ENCODE peak calls at places on chromosomes 4 and X, in six cellular contexts. One of them, this sample, is unnamed.
A peak's percentile ranks its signal among the peaks of the same experiment; 100 is the strongest.

GRCh38 chr4:86582453-86582852 is 11.7 kb upstream of the PTPN13 start:
- DNase-seq in choroid plexus epithelial cell: no peak
- DNase-seq in lung: no peak
- DNase-seq in HFFc6: no peak
- DNase-seq in CD8-positive, alpha-beta T cell: no peak
- DNase-seq in fibroblast of lung: peak; percentile 8
- DNase-seq in this sample: no peak

GRCh38 chr4:106681381-106681921 is 312.9 kb upstream of the GIMD1 start:
- DNase-seq in choroid plexus epithelial cell: no peak
- DNase-seq in lung: no peak
- DNase-seq in HFFc6: no peak
- DNase-seq in CD8-positive, alpha-beta T cell: no peak
- DNase-seq in fibroblast of lung: no peak
- DNase-seq in this sample: no peak

GRCh38 chr4:129362685-129363274 is 266.8 kb downstream of the C4orf33 start:
- DNase-seq in choroid plexus epithelial cell: peak; percentile 88
- DNase-seq in lung: no peak
- DNase-seq in HFFc6: peak; percentile 58
- DNase-seq in CD8-positive, alpha-beta T cell: no peak
- DNase-seq in fibroblast of lung: peak; percentile 81
- DNase-seq in this sample: peak; percentile 67

GRCh38 chr4:175412744-175413143 is 399.3 kb downstream of the GPM6A start:
- DNase-seq in choroid plexus epithelial cell: peak; percentile 63
- DNase-seq in lung: no peak
- DNase-seq in HFFc6: peak; percentile 64
- DNase-seq in CD8-positive, alpha-beta T cell: no peak
- DNase-seq in fibroblast of lung: peak; percentile 12
- DNase-seq in this sample: peak; percentile 74

GRCh38 chrX:3968749-3969148 is 255.3 kb upstream of the PRKX start:
- DNase-seq in choroid plexus epithelial cell: no peak
- DNase-seq in lung: no peak
- DNase-seq in HFFc6: no peak
- DNase-seq in CD8-positive, alpha-beta T cell: no peak
- DNase-seq in fibroblast of lung: no peak
- DNase-seq in this sample: no peak

GRCh38 chr4:26141916-26142638 is 178.7 kb upstream of the RBPJ start:
- DNase-seq in choroid plexus epithelial cell: peak; percentile 93
- DNase-seq in lung: no peak
- DNase-seq in HFFc6: peak; percentile 36
- DNase-seq in CD8-positive, alpha-beta T cell: no peak
- DNase-seq in fibroblast of lung: peak; percentile 98
- DNase-seq in this sample: peak; percentile 80

GRCh38 chrX:49930046-49930445 is 7.7 kb downstream of the CLCN5 start:
- DNase-seq in choroid plexus epithelial cell: peak; percentile 60
- DNase-seq in lung: no peak
- DNase-seq in HFFc6: no peak
- DNase-seq in CD8-positive, alpha-beta T cell: no peak
- DNase-seq in fibroblast of lung: peak; percentile 47
- DNase-seq in this sample: no peak

GRCh38 chr4:128583753-128584712 is 225.5 kb upstream of the JADE1 start:
- DNase-seq in choroid plexus epithelial cell: no peak
- DNase-seq in lung: no peak
- DNase-seq in HFFc6: no peak
- DNase-seq in CD8-positive, alpha-beta T cell: no peak
- DNase-seq in fibroblast of lung: peak; percentile 74
- DNase-seq in this sample: peak; percentile 56

GRCh38 chr4:142418697-142419096 is 427.4 kb downstream of the INPP4B start:
- DNase-seq in choroid plexus epithelial cell: no peak
- DNase-seq in lung: no peak
- DNase-seq in HFFc6: no peak
- DNase-seq in CD8-positive, alpha-beta T cell: no peak
- DNase-seq in fibroblast of lung: no peak
- DNase-seq in this sample: no peak

GRCh38 chr4:107988763-107989035 is 990 bp upstream of the HADH start:
- DNase-seq in choroid plexus epithelial cell: no peak
- DNase-seq in lung: no peak
- DNase-seq in HFFc6: no peak
- DNase-seq in CD8-positive, alpha-beta T cell: no peak
- DNase-seq in fibroblast of lung: no peak
- DNase-seq in this sample: no peak

GRCh38 chr4:3572363-3572762 is 40.1 kb upstream of the LRPAP1 start:
- DNase-seq in choroid plexus epithelial cell: no peak
- DNase-seq in lung: no peak
- DNase-seq in HFFc6: no peak
- DNase-seq in CD8-positive, alpha-beta T cell: no peak
- DNase-seq in fibroblast of lung: no peak
- DNase-seq in this sample: no peak

GRCh38 chr4:162837241-162837640 is 329.4 kb downstream of the NAF1 start:
- DNase-seq in choroid plexus epithelial cell: no peak
- DNase-seq in lung: no peak
- DNase-seq in HFFc6: no peak
- DNase-seq in CD8-positive, alpha-beta T cell: no peak
- DNase-seq in fibroblast of lung: no peak
- DNase-seq in this sample: no peak

GRCh38 chrX:39729834-39730670 is 367.7 kb downstream of the BCOR start:
- DNase-seq in choroid plexus epithelial cell: no peak
- DNase-seq in lung: no peak
- DNase-seq in HFFc6: no peak
- DNase-seq in CD8-positive, alpha-beta T cell: no peak
- DNase-seq in fibroblast of lung: no peak
- DNase-seq in this sample: no peak

GRCh38 chr4:74267998-74268606 is 40.2 kb upstream of the EPGN start:
- DNase-seq in choroid plexus epithelial cell: peak; percentile 79
- DNase-seq in lung: no peak
- DNase-seq in HFFc6: peak; percentile 76
- DNase-seq in CD8-positive, alpha-beta T cell: no peak
- DNase-seq in fibroblast of lung: peak; percentile 63
- DNase-seq in this sample: peak; percentile 81

GRCh38 chr4:119498520-119498919 is 130.1 kb downstream of the PDE5A start:
- DNase-seq in choroid plexus epithelial cell: peak; percentile 96
- DNase-seq in lung: no peak
- DNase-seq in HFFc6: no peak
- DNase-seq in CD8-positive, alpha-beta T cell: no peak
- DNase-seq in fibroblast of lung: peak; percentile 59
- DNase-seq in this sample: no peak

GRCh38 chrX:101265869-101266428 is 25.2 kb downstream of the TAF7L start:
- DNase-seq in choroid plexus epithelial cell: peak; percentile 65
- DNase-seq in lung: no peak
- DNase-seq in HFFc6: peak; percentile 61
- DNase-seq in CD8-positive, alpha-beta T cell: no peak
- DNase-seq in fibroblast of lung: peak; percentile 65
- DNase-seq in this sample: peak; percentile 85

GRCh38 chr4:28267166-28267565 is 1406.5 kb downstream of the STIM2 start:
- DNase-seq in choroid plexus epithelial cell: no peak
- DNase-seq in lung: no peak
- DNase-seq in HFFc6: no peak
- DNase-seq in CD8-positive, alpha-beta T cell: no peak
- DNase-seq in fibroblast of lung: no peak
- DNase-seq in this sample: no peak

GRCh38 chrX:118772051-118772450 is 44.6 kb downstream of the IL13RA1 start:
- DNase-seq in choroid plexus epithelial cell: no peak
- DNase-seq in lung: no peak
- DNase-seq in HFFc6: no peak
- DNase-seq in CD8-positive, alpha-beta T cell: no peak
- DNase-seq in fibroblast of lung: no peak
- DNase-seq in this sample: no peak

GRCh38 chr4:10656988-10657387 is 27.6 kb downstream of the CLNK start:
- DNase-seq in choroid plexus epithelial cell: peak; percentile 50
- DNase-seq in lung: no peak
- DNase-seq in HFFc6: peak; percentile 21
- DNase-seq in CD8-positive, alpha-beta T cell: no peak
- DNase-seq in fibroblast of lung: peak; percentile 34
- DNase-seq in this sample: no peak

GRCh38 chr4:182766851-182767250 is 150.3 kb downstream of the DCTD start:
- DNase-seq in choroid plexus epithelial cell: no peak
- DNase-seq in lung: no peak
- DNase-seq in HFFc6: no peak
- DNase-seq in CD8-positive, alpha-beta T cell: no peak
- DNase-seq in fibroblast of lung: no peak
- DNase-seq in this sample: no peak

GRCh38 chr4:81470456-81471327 is 1.0 kb downstream of the RASGEF1B start:
- DNase-seq in choroid plexus epithelial cell: peak; percentile 23
- DNase-seq in lung: peak; percentile 52
- DNase-seq in HFFc6: no peak
- DNase-seq in CD8-positive, alpha-beta T cell: peak; percentile 58
- DNase-seq in fibroblast of lung: no peak
- DNase-seq in this sample: no peak

GRCh38 chrX:23317799-23318724 is 16.6 kb upstream of the PTCHD1 start:
- DNase-seq in choroid plexus epithelial cell: peak; percentile 13
- DNase-seq in lung: peak; percentile 34
- DNase-seq in HFFc6: no peak
- DNase-seq in CD8-positive, alpha-beta T cell: no peak
- DNase-seq in fibroblast of lung: peak; percentile 4
- DNase-seq in this sample: no peak

GRCh38 chr4:159697322-159698283 is 594.7 kb downstream of the RAPGEF2 start:
- DNase-seq in choroid plexus epithelial cell: no peak
- DNase-seq in lung: no peak
- DNase-seq in HFFc6: no peak
- DNase-seq in CD8-positive, alpha-beta T cell: no peak
- DNase-seq in fibroblast of lung: no peak
- DNase-seq in this sample: no peak

GRCh38 chrX:15493118-15494082 is at the start of gene PIR:
- DNase-seq in choroid plexus epithelial cell: peak; percentile 71
- DNase-seq in lung: peak; percentile 87
- DNase-seq in HFFc6: peak; percentile 62
- DNase-seq in CD8-positive, alpha-beta T cell: peak; percentile 61
- DNase-seq in fibroblast of lung: peak; percentile 75
- DNase-seq in this sample: peak; percentile 73

GRCh38 chr4:72860766-72861165 is 208.8 kb downstream of the COX18 start:
- DNase-seq in choroid plexus epithelial cell: peak; percentile 59
- DNase-seq in lung: no peak
- DNase-seq in HFFc6: no peak
- DNase-seq in CD8-positive, alpha-beta T cell: no peak
- DNase-seq in fibroblast of lung: no peak
- DNase-seq in this sample: no peak

GRCh38 chrX:135295238-135295943 is 13.9 kb upstream of the ETDC start:
- DNase-seq in choroid plexus epithelial cell: peak; percentile 60
- DNase-seq in lung: peak; percentile 33
- DNase-seq in HFFc6: no peak
- DNase-seq in CD8-positive, alpha-beta T cell: peak; percentile 64
- DNase-seq in fibroblast of lung: peak; percentile 53
- DNase-seq in this sample: peak; percentile 55

GRCh38 chrX:103063918-103064434 is at the start of gene BEX1:
- DNase-seq in choroid plexus epithelial cell: peak; percentile 67
- DNase-seq in lung: no peak
- DNase-seq in HFFc6: no peak
- DNase-seq in CD8-positive, alpha-beta T cell: no peak
- DNase-seq in fibroblast of lung: peak; percentile 32
- DNase-seq in this sample: peak; percentile 71

DNA sequence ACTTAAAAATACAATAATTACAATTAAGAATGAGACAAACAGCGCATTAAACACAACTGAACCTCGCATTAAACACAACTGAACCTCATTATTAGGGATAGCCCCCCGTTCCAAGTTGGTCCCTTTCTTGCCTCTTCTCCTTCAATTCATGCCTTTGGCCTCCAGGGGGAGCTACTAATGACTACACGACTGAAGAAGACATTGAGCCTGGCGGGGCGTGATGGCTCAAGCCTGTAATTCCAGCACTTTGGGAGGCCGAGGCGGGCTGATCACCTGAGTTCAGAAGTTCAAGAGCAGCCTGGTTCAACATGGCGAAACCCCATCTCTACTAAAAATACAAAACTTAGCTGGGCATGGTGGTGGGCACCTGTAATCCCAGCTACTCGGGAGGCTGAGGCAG is 56.4 kb upstream of the NWD2 start:
- DNase-seq in choroid plexus epithelial cell: no peak
- DNase-seq in lung: no peak
- DNase-seq in HFFc6: no peak
- DNase-seq in CD8-positive, alpha-beta T cell: no peak
- DNase-seq in fibroblast of lung: no peak
- DNase-seq in this sample: no peak
- TF ChIP-seq CTCF in choroid plexus epithelial cell: no peak
- TF ChIP-seq CTCF in lung: no peak
- TF ChIP-seq CTCF in HFFc6: peak; percentile 30
- TF ChIP-seq CTCF in CD8-positive, alpha-beta T cell: no peak
- TF ChIP-seq CTCF in fibroblast of lung: no peak
- TF ChIP-seq CTCF in this sample: no peak

GRCh38 chr4:137531121-137531520 is 1.2 kb downstream of the PCDH18 start:
- DNase-seq in choroid plexus epithelial cell: peak; percentile 77
- DNase-seq in lung: no peak
- DNase-seq in HFFc6: peak; percentile 49
- DNase-seq in CD8-positive, alpha-beta T cell: no peak
- DNase-seq in fibroblast of lung: peak; percentile 81
- DNase-seq in this sample: peak; percentile 60
- TF ChIP-seq CTCF in choroid plexus epithelial cell: peak; percentile 75
- TF ChIP-seq CTCF in lung: no peak
- TF ChIP-seq CTCF in HFFc6: peak; percentile 78
- TF ChIP-seq CTCF in CD8-positive, alpha-beta T cell: no peak
- TF ChIP-seq CTCF in fibroblast of lung: peak; percentile 66
- TF ChIP-seq CTCF in this sample: peak; percentile 55

GRCh38 chrX:108165349-108166111 is 74.0 kb downstream of the ATG4A start:
- DNase-seq in choroid plexus epithelial cell: peak; percentile 72
- DNase-seq in lung: no peak
- DNase-seq in HFFc6: peak; percentile 36
- DNase-seq in CD8-positive, alpha-beta T cell: no peak
- DNase-seq in fibroblast of lung: peak; percentile 66
- DNase-seq in this sample: peak; percentile 73
- TF ChIP-seq CTCF in choroid plexus epithelial cell: peak; percentile 74
- TF ChIP-seq CTCF in lung: no peak
- TF ChIP-seq CTCF in HFFc6: peak; percentile 64
- TF ChIP-seq CTCF in CD8-positive, alpha-beta T cell: no peak
- TF ChIP-seq CTCF in fibroblast of lung: peak; percentile 64
- TF ChIP-seq CTCF in this sample: peak; percentile 47

GRCh38 chrX:94831364-94831763 is 1157.4 kb downstream of the FAM133A start:
- DNase-seq in choroid plexus epithelial cell: peak; percentile 11
- DNase-seq in lung: no peak
- DNase-seq in HFFc6: no peak
- DNase-seq in CD8-positive, alpha-beta T cell: no peak
- DNase-seq in fibroblast of lung: no peak
- DNase-seq in this sample: no peak
- TF ChIP-seq CTCF in choroid plexus epithelial cell: peak; percentile 30
- TF ChIP-seq CTCF in lung: no peak
- TF ChIP-seq CTCF in HFFc6: peak; percentile 60
- TF ChIP-seq CTCF in CD8-positive, alpha-beta T cell: no peak
- TF ChIP-seq CTCF in fibroblast of lung: no peak
- TF ChIP-seq CTCF in this sample: no peak